ENCODE peak calls at places on chromosomes 6 and 20, in four cellular contexts. A is mesendoderm, B is IMR-90, E is H1. G is an unnamed sample.

GRCh38 chr6:139156571-139156970 is 21.7 kb downstream of the HECA start:
- DNase-seq in E (no peak), A (no peak), B (no peak), G (no peak)

GRCh38 chr20:5675103-5676091 is 74.8 kb upstream of the SHLD1 start:
- DNase-seq in B (no peak), E (no peak), A (no peak), G (no peak)

GRCh38 chr6:96923871-96924493 is 546 bp upstream of the KLHL32 start:
- DNase-seq in A (no peak), B (no peak), E (no peak), G (no peak)

GRCh38 chr20:6122111-6122872 is 538 bp downstream of the FERMT1 start:
- DNase-seq in E (peak), A (peak), B (peak), G (peak)

GRCh38 chr6:31407699-31408098 is 4.3 kb downstream of the MICA start:
- DNase-seq in A (no peak), E (no peak), B (peak), G (no peak)

GRCh38 chr6:83221886-83222479 is 28.8 kb downstream of the RWDD2A start:
- DNase-seq in A (peak), E (no peak), B (peak), G (no peak)

GRCh38 chr6:166866839-166867637 is 89.3 kb downstream of the RNASET2 start:
- DNase-seq in B (no peak), A (no peak), E (no peak), G (no peak)

GRCh38 chr20:8481636-8482035 is 349.6 kb downstream of the PLCB1 start:
- DNase-seq in A (no peak), E (no peak), B (peak), G (no peak)

GRCh38 chr6:44529506-44529905 is 142.0 kb downstream of the CDC5L start:
- DNase-seq in A (no peak), E (no peak), B (no peak), G (peak)

GRCh38 chr6:105881608-105882007 is 204.5 kb upstream of the PRDM1 start:
- DNase-seq in B (no peak), A (no peak), E (no peak), G (no peak)

GRCh38 chr20:53829706-53830521 is 236.3 kb upstream of the ZNF217 start:
- DNase-seq in B (peak), E (no peak), A (no peak), G (no peak)

GRCh38 chr6:21738180-21739094 is 144.9 kb downstream of the SOX4 start:
- DNase-seq in A (no peak), E (no peak), B (peak), G (no peak)

GRCh38 chr20:13105864-13106457 is 97.2 kb downstream of the SPTLC3 start:
- DNase-seq in B (peak), E (no peak), A (peak), G (no peak)

GRCh38 chr6:33061987-33062386 is 11.5 kb downstream of the HLA-DPA1 start:
- DNase-seq in B (peak), A (no peak), E (no peak), G (no peak)

GRCh38 chr20:47860049-47860830 is 75.0 kb upstream of the SULF2 start:
- DNase-seq in A (no peak), B (no peak), E (no peak), G (no peak)

GRCh38 chr6:24908555-24908954 is 27.2 kb downstream of the RIPOR2 start:
- DNase-seq in E (no peak), A (no peak), B (peak), G (no peak)

GRCh38 chr6:72525821-72526550 is 95.9 kb upstream of the KCNQ5 start:
- DNase-seq in A (no peak), E (no peak), B (peak), G (no peak)

GRCh38 chr6:158405933-158406332 is 93.7 kb downstream of the TULP4 start:
- DNase-seq in E (no peak), A (no peak), B (no peak), G (no peak)

GRCh38 chr6:158409451-158409850 is 97.2 kb downstream of the TULP4 start:
- DNase-seq in A (peak), B (peak), E (no peak), G (no peak)

GRCh38 chr6:158406736-158407135 is 94.5 kb downstream of the TULP4 start:
- DNase-seq in B (no peak), E (no peak), A (no peak), G (no peak)

GRCh38 chr6:158408552-158409130 is 96.4 kb downstream of the TULP4 start:
- DNase-seq in B (peak), A (no peak), E (no peak), G (no peak)

GRCh38 chr6:158408013-158408412 is 95.7 kb downstream of the TULP4 start:
- DNase-seq in E (no peak), A (no peak), B (no peak), G (no peak)
- H4K5ac ChIP-seq in E (no peak), A (no peak), B (no peak), G (no peak)

DNA sequence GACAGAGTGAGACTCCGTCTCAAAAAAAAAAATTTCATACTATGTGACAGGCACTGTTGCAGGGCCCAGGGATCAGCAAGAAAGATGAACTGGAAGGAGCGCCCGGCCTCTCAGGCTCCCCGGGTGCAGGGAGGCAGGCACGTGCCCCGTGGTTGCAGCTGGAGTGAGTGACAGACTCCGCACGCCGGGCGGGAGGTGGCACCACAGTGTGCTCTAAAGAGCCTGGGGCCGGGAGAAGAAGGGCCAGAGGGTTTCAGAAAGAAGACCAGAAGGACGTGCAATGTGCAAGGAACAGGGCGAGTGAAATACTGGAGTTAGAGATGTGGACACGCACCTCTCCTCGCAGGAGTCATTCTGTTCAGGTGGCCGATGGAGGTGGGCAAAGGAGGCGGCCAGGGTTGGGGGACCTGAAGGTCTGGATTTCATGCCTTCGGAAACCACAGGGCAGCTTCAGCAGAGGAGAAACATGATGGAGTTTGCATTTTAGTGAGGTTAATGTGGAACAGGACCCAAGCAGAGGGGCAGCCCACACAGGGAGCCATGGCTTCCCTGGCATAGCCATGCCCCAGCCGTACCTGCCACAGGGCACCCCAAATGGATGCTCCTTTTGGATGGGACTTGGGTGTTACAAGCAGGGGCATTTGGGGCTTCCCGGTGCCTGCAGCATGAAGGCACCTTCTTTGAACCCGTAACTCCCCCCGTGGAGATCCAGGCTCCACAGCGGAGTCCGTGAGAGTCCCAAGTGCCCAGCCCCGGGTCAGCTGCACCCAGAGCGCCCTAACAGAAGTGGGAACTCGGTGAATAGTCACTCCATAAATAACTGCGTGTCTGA is 226.2 kb downstream of the ERMARD start:
- DNase-seq in E (no peak), A (no peak), B (no peak), G (no peak)
- H4K8ac ChIP-seq in E (no peak), A (no peak), B (no peak), G (no peak)

GRCh38 chr6:81863123-81863522 is 110.6 kb upstream of the TENT5A start:
- DNase-seq in A (peak), B (no peak), E (no peak), G (no peak)

GRCh38 chr6:81859884-81860283 is 107.4 kb upstream of the TENT5A start:
- DNase-seq in A (no peak), E (no peak), B (no peak), G (no peak)

GRCh38 chr6:81864124-81864523 is 111.6 kb upstream of the TENT5A start:
- DNase-seq in B (no peak), A (no peak), E (no peak), G (no peak)

GRCh38 chr6:81861281-81861680 is 108.8 kb upstream of the TENT5A start:
- DNase-seq in B (no peak), A (no peak), E (no peak), G (no peak)

DNA sequence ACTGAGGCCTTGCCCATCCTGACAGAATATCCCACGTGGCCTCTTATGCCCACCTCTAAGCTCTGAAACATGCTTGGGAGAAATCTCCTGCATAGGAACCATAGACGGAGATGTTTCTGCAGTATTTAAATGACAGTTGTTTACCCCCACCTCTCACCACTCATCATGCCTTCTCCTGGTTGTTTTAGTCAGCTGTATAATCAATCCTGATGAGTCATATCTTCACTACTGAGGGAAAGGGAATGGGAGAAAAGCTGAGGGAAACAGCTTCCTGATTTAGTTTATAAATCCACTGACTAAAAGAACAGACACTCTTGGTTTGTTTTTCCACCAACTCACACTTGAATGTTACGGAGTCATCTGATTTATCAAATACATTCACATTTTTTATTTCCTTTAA is 113.2 kb upstream of the TENT5A start:
- DNase-seq in E (no peak), A (peak), B (peak), G (no peak)
- H3K4ac ChIP-seq in E (no peak), A (no peak), B (peak), G (no peak)

GRCh38 chr6:126625019-126625418 is 285.1 kb downstream of the CENPW start:
- DNase-seq in E (peak), B (peak), A (peak), G (no peak)
- H4K5ac ChIP-seq in E (no peak), B (no peak), A (no peak), G (no peak)

GRCh38 chr6:8182857-8183256 is 80.5 kb upstream of the EEF1E1 start:
- DNase-seq in E (no peak), A (no peak), B (no peak), G (no peak)
- H4K8ac ChIP-seq in E (no peak), A (no peak), B (peak), G (no peak)

DNA sequence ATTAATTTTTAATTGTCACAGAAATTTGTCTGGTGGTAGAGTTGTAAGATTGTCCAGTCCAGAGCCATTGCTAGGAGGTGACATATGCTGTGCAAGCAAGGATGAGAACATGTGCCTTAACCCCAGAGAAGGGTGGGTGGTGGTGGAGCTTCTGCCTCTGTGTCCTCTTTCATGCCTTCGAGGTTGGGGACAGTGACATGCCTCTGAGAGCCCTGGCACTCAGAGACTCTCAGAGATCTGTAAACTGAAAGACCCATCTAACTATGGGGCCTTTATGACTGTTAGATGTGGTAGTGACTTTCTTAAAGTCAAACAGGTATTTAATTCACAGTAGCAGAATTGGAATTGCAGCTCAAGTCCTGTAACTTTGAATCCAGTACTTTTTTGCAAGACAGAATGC is 132.4 kb downstream of the JARID2 start:
- DNase-seq in B (no peak), E (no peak), A (no peak), G (no peak)
- H3K4ac ChIP-seq in B (no peak), E (no peak), A (no peak), G (no peak)